ENCODE peak calls at places on chromosome 13, in seven cellular contexts. One of them, this sample, is unnamed.

GRCh38 chr13:77184455-77184854 is 142.4 kb downstream of the MYCBP2 start:
- DNase-seq in NB4: peak; percentile 19
- DNase-seq in stimulated activated CD4-positive, alpha-beta T cell treated with anti-CD3 and anti-CD28 coated beads, Interleukin-12 subunit alpha, Interleukin-12 subunit beta, amount 100 ng/mL, for 48 hours: peak; percentile 31
- DNase-seq in T1000: no peak
- DNase-seq in epithelial cell of esophagus: peak; percentile 79
- DNase-seq in immature natural killer cell: no peak
- DNase-seq in fibroblast of the conjunctiva: no peak
- DNase-seq in this sample: no peak

GRCh38 chr13:43473437-43473836 is 313.3 kb downstream of the ENOX1 start:
- DNase-seq in immature natural killer cell: no peak
- DNase-seq in fibroblast of the conjunctiva: no peak
- DNase-seq in NB4: no peak
- DNase-seq in T1000: no peak
- DNase-seq in epithelial cell of esophagus: no peak
- DNase-seq in stimulated activated CD4-positive, alpha-beta T cell treated with anti-CD3 and anti-CD28 coated beads, Interleukin-12 subunit alpha, Interleukin-12 subunit beta, amount 100 ng/mL, for 48 hours: no peak
- DNase-seq in this sample: no peak

GRCh38 chr13:112627161-112627560 is 39.2 kb upstream of the TUBGCP3 start:
- DNase-seq in fibroblast of the conjunctiva: no peak
- DNase-seq in NB4: no peak
- DNase-seq in stimulated activated CD4-positive, alpha-beta T cell treated with anti-CD3 and anti-CD28 coated beads, Interleukin-12 subunit alpha, Interleukin-12 subunit beta, amount 100 ng/mL, for 48 hours: no peak
- DNase-seq in epithelial cell of esophagus: no peak
- DNase-seq in immature natural killer cell: no peak
- DNase-seq in T1000: no peak
- DNase-seq in this sample: no peak

GRCh38 chr13:89432997-89433396 is 1761.8 kb downstream of the SLITRK5 start:
- DNase-seq in epithelial cell of esophagus: no peak
- DNase-seq in fibroblast of the conjunctiva: no peak
- DNase-seq in immature natural killer cell: no peak
- DNase-seq in NB4: no peak
- DNase-seq in stimulated activated CD4-positive, alpha-beta T cell treated with anti-CD3 and anti-CD28 coated beads, Interleukin-12 subunit alpha, Interleukin-12 subunit beta, amount 100 ng/mL, for 48 hours: no peak
- DNase-seq in T1000: no peak
- DNase-seq in this sample: no peak

GRCh38 chr13:94586371-94586770 is 9.6 kb downstream of the TGDS start:
- DNase-seq in stimulated activated CD4-positive, alpha-beta T cell treated with anti-CD3 and anti-CD28 coated beads, Interleukin-12 subunit alpha, Interleukin-12 subunit beta, amount 100 ng/mL, for 48 hours: no peak
- DNase-seq in T1000: no peak
- DNase-seq in immature natural killer cell: no peak
- DNase-seq in NB4: no peak
- DNase-seq in epithelial cell of esophagus: no peak
- DNase-seq in fibroblast of the conjunctiva: no peak
- DNase-seq in this sample: no peak

GRCh38 chr13:97719759-97720158 is 233.7 kb upstream of the IPO5 start:
- DNase-seq in epithelial cell of esophagus: peak; percentile 72
- DNase-seq in T1000: no peak
- DNase-seq in immature natural killer cell: no peak
- DNase-seq in stimulated activated CD4-positive, alpha-beta T cell treated with anti-CD3 and anti-CD28 coated beads, Interleukin-12 subunit alpha, Interleukin-12 subunit beta, amount 100 ng/mL, for 48 hours: no peak
- DNase-seq in NB4: no peak
- DNase-seq in fibroblast of the conjunctiva: no peak
- DNase-seq in this sample: no peak

GRCh38 chr13:39955560-39955959 is 300.1 kb downstream of the COG6 start:
- DNase-seq in stimulated activated CD4-positive, alpha-beta T cell treated with anti-CD3 and anti-CD28 coated beads, Interleukin-12 subunit alpha, Interleukin-12 subunit beta, amount 100 ng/mL, for 48 hours: no peak
- DNase-seq in T1000: no peak
- DNase-seq in immature natural killer cell: no peak
- DNase-seq in NB4: no peak
- DNase-seq in fibroblast of the conjunctiva: no peak
- DNase-seq in epithelial cell of esophagus: no peak
- DNase-seq in this sample: no peak

GRCh38 chr13:39913928-39914327 is 258.5 kb downstream of the COG6 start:
- DNase-seq in NB4: peak; percentile 3
- DNase-seq in stimulated activated CD4-positive, alpha-beta T cell treated with anti-CD3 and anti-CD28 coated beads, Interleukin-12 subunit alpha, Interleukin-12 subunit beta, amount 100 ng/mL, for 48 hours: no peak
- DNase-seq in T1000: no peak
- DNase-seq in epithelial cell of esophagus: peak; percentile 90
- DNase-seq in immature natural killer cell: no peak
- DNase-seq in fibroblast of the conjunctiva: peak; percentile 60
- DNase-seq in this sample: no peak

GRCh38 chr13:113064000-113064533 is 41.5 kb upstream of the F7 start:
- DNase-seq in stimulated activated CD4-positive, alpha-beta T cell treated with anti-CD3 and anti-CD28 coated beads, Interleukin-12 subunit alpha, Interleukin-12 subunit beta, amount 100 ng/mL, for 48 hours: no peak
- DNase-seq in epithelial cell of esophagus: no peak
- DNase-seq in fibroblast of the conjunctiva: no peak
- DNase-seq in T1000: no peak
- DNase-seq in immature natural killer cell: no peak
- DNase-seq in NB4: no peak
- DNase-seq in this sample: no peak

GRCh38 chr13:102707465-102707864 is 12.6 kb upstream of the METTL21C start:
- DNase-seq in fibroblast of the conjunctiva: peak; percentile 92
- DNase-seq in NB4: no peak
- DNase-seq in T1000: peak; percentile 12
- DNase-seq in epithelial cell of esophagus: peak; percentile 85
- DNase-seq in stimulated activated CD4-positive, alpha-beta T cell treated with anti-CD3 and anti-CD28 coated beads, Interleukin-12 subunit alpha, Interleukin-12 subunit beta, amount 100 ng/mL, for 48 hours: no peak
- DNase-seq in immature natural killer cell: no peak
- DNase-seq in this sample: no peak

GRCh38 chr13:79108914-79109643 is 297.0 kb downstream of the RBM26 start:
- DNase-seq in immature natural killer cell: no peak
- DNase-seq in NB4: no peak
- DNase-seq in T1000: no peak
- DNase-seq in stimulated activated CD4-positive, alpha-beta T cell treated with anti-CD3 and anti-CD28 coated beads, Interleukin-12 subunit alpha, Interleukin-12 subunit beta, amount 100 ng/mL, for 48 hours: no peak
- DNase-seq in fibroblast of the conjunctiva: no peak
- DNase-seq in epithelial cell of esophagus: peak; percentile 15
- DNase-seq in this sample: no peak

GRCh38 chr13:29136341-29136740 is 316.2 kb downstream of the MTUS2 start:
- DNase-seq in T1000: no peak
- DNase-seq in NB4: no peak
- DNase-seq in epithelial cell of esophagus: no peak
- DNase-seq in fibroblast of the conjunctiva: no peak
- DNase-seq in immature natural killer cell: no peak
- DNase-seq in stimulated activated CD4-positive, alpha-beta T cell treated with anti-CD3 and anti-CD28 coated beads, Interleukin-12 subunit alpha, Interleukin-12 subunit beta, amount 100 ng/mL, for 48 hours: no peak
- DNase-seq in this sample: no peak

GRCh38 chr13:104460553-104460952 is 1394.3 kb upstream of the SLC10A2 start:
- DNase-seq in fibroblast of the conjunctiva: no peak
- DNase-seq in immature natural killer cell: no peak
- DNase-seq in NB4: peak; percentile 4
- DNase-seq in T1000: no peak
- DNase-seq in epithelial cell of esophagus: peak; percentile 40
- DNase-seq in stimulated activated CD4-positive, alpha-beta T cell treated with anti-CD3 and anti-CD28 coated beads, Interleukin-12 subunit alpha, Interleukin-12 subunit beta, amount 100 ng/mL, for 48 hours: no peak
- DNase-seq in this sample: no peak

GRCh38 chr13:76425930-76426329 is 460.3 kb downstream of the KCTD12 start:
- DNase-seq in NB4: no peak
- DNase-seq in immature natural killer cell: no peak
- DNase-seq in stimulated activated CD4-positive, alpha-beta T cell treated with anti-CD3 and anti-CD28 coated beads, Interleukin-12 subunit alpha, Interleukin-12 subunit beta, amount 100 ng/mL, for 48 hours: no peak
- DNase-seq in epithelial cell of esophagus: peak; percentile 31
- DNase-seq in T1000: no peak
- DNase-seq in fibroblast of the conjunctiva: peak; percentile 88
- DNase-seq in this sample: no peak

GRCh38 chr13:111385182-111385857 is 64.9 kb downstream of the TEX29 start:
- DNase-seq in NB4: no peak
- DNase-seq in stimulated activated CD4-positive, alpha-beta T cell treated with anti-CD3 and anti-CD28 coated beads, Interleukin-12 subunit alpha, Interleukin-12 subunit beta, amount 100 ng/mL, for 48 hours: no peak
- DNase-seq in fibroblast of the conjunctiva: no peak
- DNase-seq in T1000: no peak
- DNase-seq in immature natural killer cell: no peak
- DNase-seq in epithelial cell of esophagus: no peak
- DNase-seq in this sample: no peak

GRCh38 chr13:33910267-33910666 is 92.3 kb downstream of the RFC3 start:
- DNase-seq in fibroblast of the conjunctiva: no peak
- DNase-seq in T1000: no peak
- DNase-seq in immature natural killer cell: no peak
- DNase-seq in NB4: no peak
- DNase-seq in epithelial cell of esophagus: no peak
- DNase-seq in stimulated activated CD4-positive, alpha-beta T cell treated with anti-CD3 and anti-CD28 coated beads, Interleukin-12 subunit alpha, Interleukin-12 subunit beta, amount 100 ng/mL, for 48 hours: no peak
- DNase-seq in this sample: no peak

GRCh38 chr13:61192826-61193225 is 222.8 kb downstream of the PCDH20 start:
- DNase-seq in fibroblast of the conjunctiva: no peak
- DNase-seq in immature natural killer cell: no peak
- DNase-seq in T1000: no peak
- DNase-seq in epithelial cell of esophagus: peak; percentile 16
- DNase-seq in stimulated activated CD4-positive, alpha-beta T cell treated with anti-CD3 and anti-CD28 coated beads, Interleukin-12 subunit alpha, Interleukin-12 subunit beta, amount 100 ng/mL, for 48 hours: no peak
- DNase-seq in NB4: no peak
- DNase-seq in this sample: no peak